ENCODE peak calls at places on chromosome 11, in nine cellular contexts. R, Q, U, W, V, J, Y, P and H are unnamed samples. For H3K4me1, the result is how much of the 10 kb centered on the place peaks cover.

GRCh38 chr11:69686856-69687255 is 11.7 kb upstream of the LTO1 start:
- DNase-seq in P (no peak), J (no peak), W (no peak), Y (no peak), Q (no peak), R (no peak), V (no peak), U (no peak), H (no peak)

GRCh38 chr11:72758690-72759389 is 6.6 kb upstream of the ARAP1 start:
- DNase-seq in W (peak), Q (peak), P (no peak), U (peak), V (no peak), Y (peak), J (peak), R (no peak), H (no peak)

GRCh38 chr11:111500481-111500880 is 11.7 kb downstream of the BTG4 start:
- DNase-seq in Y (no peak), V (no peak), R (no peak), W (no peak), P (no peak), U (no peak), J (no peak), Q (no peak), H (no peak)

GRCh38 chr11:133808393-133809140 is 36.7 kb downstream of the SPATA19 start:
- DNase-seq in J (no peak), P (no peak), V (no peak), U (no peak), Q (no peak), Y (no peak), W (no peak), R (no peak), H (peak)

GRCh38 chr11:2519879-2520735 is 75.3 kb downstream of the KCNQ1 start:
- DNase-seq in W (peak), J (no peak), Y (peak), Q (no peak), P (peak), V (no peak), U (no peak), R (peak), H (peak)

GRCh38 chr11:58578635-58579191 is at the start of gene ZFP91:
- DNase-seq in J (peak), U (peak), V (peak), R (peak), W (peak), P (peak), Q (peak), Y (peak), H (peak)

GRCh38 chr11:119699227-119699626 is 29.8 kb downstream of the NECTIN1 start:
- DNase-seq in V (no peak), R (peak), W (peak), U (peak), J (no peak), Q (peak), Y (peak), P (no peak), H (no peak)

GRCh38 chr11:2691355-2691761 is 8.4 kb downstream of the KCNQ1OT1 start:
- DNase-seq in J (no peak), W (no peak), U (no peak), Q (peak), Y (no peak), R (peak), V (no peak), P (no peak), H (no peak)

GRCh38 chr11:108559340-108559739 is 34.2 kb downstream of the EXPH5 start:
- DNase-seq in J (no peak), W (no peak), R (no peak), Q (no peak), V (no peak), Y (no peak), P (no peak), U (peak), H (no peak)

GRCh38 chr11:57513911-57514537 is 1.5 kb downstream of the SLC43A1 start:
- DNase-seq in V (no peak), R (peak), Y (peak), U (peak), P (no peak), W (peak), J (peak), Q (peak), H (peak)

GRCh38 chr11:28529046-28529445 is 420.9 kb downstream of the METTL15 start:
- DNase-seq in J (peak), V (no peak), Q (no peak), R (no peak), W (no peak), U (peak), Y (no peak), P (no peak), H (no peak)

GRCh38 chr11:36532908-36533601 is 23.0 kb upstream of the TRAF6 start:
- DNase-seq in R (no peak), U (no peak), Y (no peak), J (peak), W (no peak), P (no peak), Q (no peak), V (no peak), H (no peak)

GRCh38 chr11:32213223-32213622 is 122.3 kb downstream of the RCN1 start:
- DNase-seq in Q (no peak), P (no peak), W (no peak), U (peak), J (no peak), R (no peak), V (no peak), Y (no peak), H (no peak)

GRCh38 chr11:24295360-24295759 is 201.5 kb upstream of the LUZP2 start:
- DNase-seq in V (no peak), U (no peak), Y (no peak), Q (no peak), J (peak), R (no peak), W (no peak), P (no peak), H (no peak)

GRCh38 chr11:47186937-47187681 is 875 bp upstream of the PACSIN3 start:
- DNase-seq in R (peak), J (peak), Y (peak), V (no peak), Q (peak), W (peak), P (peak), U (peak), H (peak)

GRCh38 chr11:27234043-27234668 is 128.9 kb downstream of the CCDC34 start:
- DNase-seq in W (peak), V (no peak), Y (no peak), P (no peak), U (peak), R (peak), Q (no peak), J (peak), H (no peak)

GRCh38 chr11:30196400-30197206 is 34.2 kb upstream of the FSHB start:
- DNase-seq in Y (peak), P (peak), R (peak), J (peak), W (peak), V (peak), Q (peak), U (peak), H (peak)

GRCh38 chr11:125773516-125773915 is 5.1 kb downstream of the PATE2 start:
- DNase-seq in Q (no peak), P (no peak), U (no peak), Y (no peak), W (no peak), V (no peak), J (no peak), R (no peak), H (no peak)

GRCh38 chr11:104705475-104706195 is 192.6 kb downstream of the CASP12 start:
- DNase-seq in W (peak), P (no peak), Y (no peak), R (peak), V (peak), U (no peak), J (no peak), Q (no peak), H (no peak)

GRCh38 chr11:75035911-75036536 is 47.3 kb downstream of the NEU3 start:
- DNase-seq in U (no peak), W (no peak), V (no peak), R (no peak), Q (no peak), P (no peak), J (no peak), Y (peak), H (peak)

GRCh38 chr11:85269109-85269508 is 358.0 kb downstream of the DLG2 start:
- DNase-seq in V (no peak), Q (no peak), R (no peak), J (no peak), P (no peak), W (no peak), U (no peak), Y (no peak), H (no peak)

GRCh38 chr11:2807276-2807681 is 78.3 kb downstream of the CDKN1C start:
- DNase-seq in Q (peak), V (no peak), R (peak), W (peak), J (no peak), U (peak), P (peak), Y (peak), H (peak)

GRCh38 chr11:13277719-13278619 is at the start of gene BMAL1:
- DNase-seq in W (peak), Q (peak), Y (no peak), U (peak), P (peak), R (peak), J (no peak), V (peak), H (peak)

GRCh38 chr11:6387811-6388599 is 2.3 kb upstream of the SMPD1 start:
- DNase-seq in U (peak), R (no peak), J (no peak), Q (no peak), P (no peak), W (peak), Y (no peak), V (no peak), H (no peak)

GRCh38 chr11:6615046-6615445 is 3.0 kb upstream of the TAF10 start:
- DNase-seq in Q (no peak), R (no peak), J (no peak), V (no peak), P (no peak), Y (no peak), U (no peak), W (no peak), H (no peak)

GRCh38 chr11:37572491-37573171 is 974.6 kb upstream of the RAG2 start:
- DNase-seq in Q (no peak), P (no peak), W (no peak), Y (no peak), R (no peak), J (no peak), V (no peak), U (no peak), H (no peak)

GRCh38 chr11:47468598-47469214 is 19.8 kb upstream of the RAPSN start:
- DNase-seq in V (no peak), Q (no peak), P (no peak), W (no peak), R (no peak), U (peak), J (no peak), Y (no peak), H (no peak)

GRCh38 chr11:76152741-76153608 is 53.3 kb downstream of the WNT11 start:
- DNase-seq in U (no peak), R (no peak), V (no peak), Y (no peak), P (no peak), J (no peak), W (no peak), Q (no peak), H (peak)

GRCh38 chr11:62880231-62880802 is 379 bp upstream of the SLC3A2 start:
- DNase-seq in P (no peak), Q (peak), J (peak), U (peak), R (peak), W (no peak), V (no peak), Y (peak), H (no peak)

GRCh38 chr11:117806906-117807305 is 9.9 kb upstream of the DSCAML1 start:
- DNase-seq in Y (no peak), P (no peak), J (no peak), W (no peak), V (no peak), Q (no peak), R (no peak), U (no peak), H (no peak)

GRCh38 chr11:120178441-120179070 is 32.3 kb upstream of the OAF start:
- DNase-seq in J (no peak), W (no peak), R (no peak), P (no peak), V (no peak), U (no peak), Y (no peak), Q (no peak), H (no peak)

GRCh38 chr11:35615911-35616900 is 2.1 kb upstream of the FJX1 start:
- DNase-seq in Q (no peak), V (no peak), P (no peak), W (no peak), R (no peak), J (peak), U (peak), Y (no peak), H (no peak)

GRCh38 chr11:27274854-27275395 is 88.1 kb downstream of the CCDC34 start:
- DNase-seq in U (no peak), Q (no peak), Y (no peak), V (no peak), J (no peak), P (no peak), R (no peak), W (no peak), H (no peak)

DNA sequence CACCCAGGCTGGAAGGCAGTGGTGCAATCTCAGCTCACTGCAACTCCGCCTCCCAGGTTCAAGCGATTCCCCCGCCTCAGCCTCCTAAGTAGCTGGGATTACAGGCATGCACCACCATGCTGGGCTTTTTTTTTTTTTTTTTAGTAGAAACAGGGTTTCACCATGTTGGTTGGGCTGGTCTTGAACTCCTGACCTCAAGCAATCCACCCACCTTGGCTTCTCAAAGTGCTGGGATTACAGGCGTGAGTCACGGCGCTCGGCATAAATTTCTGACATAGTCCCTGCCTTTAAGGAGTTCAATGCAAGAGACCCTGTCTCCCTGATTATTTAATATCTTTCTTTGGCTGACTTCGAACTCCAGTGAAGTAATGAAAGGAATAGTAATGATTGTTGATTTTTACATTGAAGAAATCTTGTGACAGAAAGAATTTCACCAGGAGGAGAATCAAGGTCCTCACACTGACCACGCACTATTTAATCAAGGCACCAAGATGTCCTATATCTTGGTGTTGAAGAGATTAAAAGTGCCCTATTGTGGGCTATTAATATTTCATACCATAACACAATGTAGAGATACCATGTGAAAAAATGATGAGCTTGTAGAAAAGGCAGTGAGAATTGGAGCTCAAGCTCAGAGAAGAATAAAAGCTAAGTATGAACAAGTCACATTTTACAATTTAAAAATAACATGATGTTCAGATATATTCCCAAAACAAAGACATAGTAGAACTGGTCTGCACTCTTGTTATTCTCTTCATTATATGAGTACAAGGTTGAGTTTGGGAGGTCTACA is 71.6 kb upstream of the BLID start:
- DNase-seq in J (no peak), V (no peak), Y (no peak), Q (no peak), U (no peak), R (no peak), P (no peak), W (no peak), H (no peak)
- H3K4me1 ChIP-seq in J (under half), V (under half), Y (under half), Q (under half), U (under half), R (under half), P (under half), W (under half), H (under half)

GRCh38 chr11:9990221-9990973 is 303.6 kb downstream of the SBF2 start:
- DNase-seq in Y (no peak), W (no peak), P (no peak), Q (no peak), U (peak), R (no peak), V (no peak), J (no peak), H (no peak)
- TF ChIP-seq CTCF in Y (no peak), W (no peak), P (peak), Q (no peak), U (no peak), R (peak), V (no peak), J (no peak), H (no peak)

DNA sequence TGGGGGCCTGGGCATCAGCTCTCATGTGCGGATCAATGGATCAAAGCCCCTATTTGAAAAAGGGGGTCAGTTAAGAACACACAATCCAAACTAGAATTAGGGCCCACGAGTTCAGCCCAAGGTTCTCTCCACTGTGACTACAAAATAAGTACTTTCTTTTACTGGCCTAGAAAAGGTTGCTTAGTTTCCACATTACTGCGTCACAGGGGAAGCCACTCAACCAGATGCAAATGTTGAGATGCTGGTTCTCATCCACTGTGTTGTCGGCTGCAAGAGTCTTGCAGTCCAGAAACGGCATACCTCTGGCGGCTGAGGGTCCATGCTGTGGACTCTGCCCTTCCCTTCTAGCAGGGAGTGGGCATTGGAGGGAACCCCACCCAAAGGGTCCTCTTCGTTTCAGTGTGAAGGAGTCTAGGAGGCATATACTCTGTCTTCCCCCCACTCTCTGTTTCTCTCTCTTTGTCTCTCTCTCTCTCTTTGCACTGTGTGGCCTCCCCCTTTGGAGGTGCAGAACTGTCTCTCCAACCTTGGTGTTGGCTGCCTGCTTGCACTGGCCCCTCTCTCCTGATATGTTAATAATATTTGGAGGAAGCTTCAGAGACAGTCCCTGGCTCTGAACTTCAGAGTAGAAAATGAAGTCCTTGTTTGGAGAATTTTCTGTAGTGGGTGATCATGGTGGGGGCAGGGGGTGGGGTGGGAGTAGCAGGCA is 99.1 kb upstream of the NNMT start:
- DNase-seq in W (no peak), P (no peak), U (peak), R (no peak), V (no peak), Y (no peak), Q (no peak), J (no peak), H (no peak)
- H3K4me1 ChIP-seq in W (under half), P (under half), U (under half), R (half or more), V (under half), Y (under half), Q (under half), J (under half), H (under half)

GRCh38 chr11:18739684-18740083 is 13.7 kb upstream of the IGSF22 start:
- DNase-seq in V (no peak), J (no peak), U (no peak), W (no peak), P (no peak), R (no peak), Q (no peak), Y (no peak), H (no peak)
- TF ChIP-seq CTCF in V (no peak), J (no peak), U (no peak), W (no peak), P (no peak), R (no peak), Q (no peak), Y (no peak), H (no peak)

DNA sequence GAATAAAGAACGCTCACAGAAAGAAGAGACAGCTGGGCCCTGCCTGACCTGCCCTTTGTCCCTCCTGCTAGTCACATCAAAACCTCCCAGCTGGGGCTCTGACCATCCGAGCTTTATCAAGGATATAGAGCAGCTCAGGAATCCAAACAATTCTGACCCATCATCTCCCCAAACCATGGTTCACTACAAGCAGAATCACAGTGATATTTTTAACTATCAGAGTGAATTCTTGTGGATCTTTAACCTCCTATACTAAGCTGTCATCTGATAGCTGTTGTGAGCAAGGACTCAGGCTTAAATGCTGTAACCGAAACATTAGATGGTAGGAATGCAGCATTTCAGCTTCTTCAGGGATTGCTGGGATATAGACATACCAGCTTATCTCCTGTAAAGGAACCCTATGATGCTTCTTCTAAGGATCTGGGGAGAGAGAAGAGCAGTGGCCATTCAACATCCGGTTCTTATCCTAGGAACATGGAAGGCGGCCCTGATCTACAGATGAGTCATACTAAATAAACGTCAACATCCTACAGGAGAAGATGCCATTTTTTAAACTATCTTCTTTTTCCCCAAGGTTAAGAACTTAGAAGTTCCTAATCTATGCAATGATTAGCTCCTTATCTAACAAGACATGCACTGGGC is 84.7 kb upstream of the AKIP1 start:
- DNase-seq in V (no peak), J (no peak), Y (no peak), R (no peak), Q (no peak), W (no peak), U (peak), P (no peak), H (peak)
- H3K4me1 ChIP-seq in V (under half), J (under half), Y (under half), R (under half), Q (under half), W (under half), U (under half), P (under half), H (under half)

GRCh38 chr11:19905280-19905853 is 192.7 kb downstream of the NAV2 start:
- DNase-seq in Q (no peak), R (no peak), Y (no peak), W (no peak), J (peak), P (no peak), V (no peak), U (peak), H (no peak)
- TF ChIP-seq CTCF in Q (peak), R (peak), Y (peak), W (peak), J (peak), P (peak), V (no peak), U (peak), H (peak)

GRCh38 chr11:64379817-64380709 is 21.1 kb downstream of the RPS6KA4 start:
- DNase-seq in J (peak), W (no peak), V (no peak), Q (no peak), Y (no peak), R (no peak), U (no peak), P (no peak), H (no peak)

GRCh38 chr11:64381350-64381749 is 22.4 kb downstream of the RPS6KA4 start:
- DNase-seq in U (no peak), J (no peak), V (no peak), P (no peak), W (no peak), Q (no peak), R (no peak), Y (no peak), H (no peak)

GRCh38 chr11:64376071-64376470 is 17.1 kb downstream of the RPS6KA4 start:
- DNase-seq in V (no peak), R (no peak), U (no peak), P (no peak), Y (no peak), J (no peak), W (no peak), Q (no peak), H (no peak)

GRCh38 chr11:64378335-64378884 is 19.4 kb downstream of the RPS6KA4 start:
- DNase-seq in U (peak), R (no peak), Y (no peak), P (no peak), J (no peak), W (no peak), Q (peak), V (no peak), H (no peak)

GRCh38 chr11:64379160-64379559 is 20.2 kb downstream of the RPS6KA4 start:
- DNase-seq in Y (no peak), R (no peak), V (no peak), Q (no peak), W (no peak), U (no peak), J (no peak), P (no peak), H (no peak)
- H3K4me1 ChIP-seq in Y (under half), R (under half), V (under half), Q (under half), W (under half), U (under half), J (under half), P (under half), H (under half)